ENCODE peak calls at places on chromosomes 3 and 15, in ten cellular contexts. Y is Panc1; V is glutamatergic neuron; A is ELR; U is fibroblast of the conjunctiva; X is osteocyte; Z is H9; R is stimulated activated CD4-positive, alpha-beta T cell treated with anti-CD3 and anti-CD28 coated beads, Interleukin-2, amount 100 ng/mL, for 48 hours; S is amniotic epithelial cell; O is fibroblast of lung. I is an unnamed sample.

GRCh38 chr3:188113761-188114160 is 40.2 kb upstream of the LPP start:
- DNase-seq in V (no peak), R (no peak), S (no peak), A (no peak), O (no peak), Y (no peak), X (no peak), Z (no peak), U (no peak), I (no peak)

GRCh38 chr15:52109559-52110451 is 2.8 kb downstream of the BCL2L10 start:
- DNase-seq in V (no peak), Z (no peak), O (no peak), A (no peak), U (no peak), R (no peak), Y (no peak), X (peak), S (no peak), I (no peak)

GRCh38 chr3:196987022-196987421 is 18.4 kb upstream of the PIGZ start:
- DNase-seq in R (no peak), Z (no peak), Y (no peak), S (no peak), V (no peak), U (no peak), A (no peak), X (no peak), O (no peak), I (no peak)

GRCh38 chr15:65857718-65858402 is 11.4 kb upstream of the RAB11A start:
- DNase-seq in R (no peak), U (no peak), Y (no peak), V (no peak), X (no peak), A (no peak), O (no peak), Z (no peak), S (no peak), I (no peak)

GRCh38 chr3:168121175-168121853 is 25.6 kb upstream of the GOLIM4 start:
- DNase-seq in A (no peak), R (no peak), V (no peak), O (peak), U (no peak), X (no peak), S (peak), Y (no peak), Z (no peak), I (no peak)

GRCh38 chr15:62137216-62137884 is 27.7 kb downstream of the C2CD4B start:
- DNase-seq in U (no peak), Z (no peak), S (no peak), O (no peak), X (no peak), Y (no peak), A (no peak), R (no peak), V (no peak), I (no peak)

GRCh38 chr15:63381301-63382192 is at the start of gene CA12:
- DNase-seq in R (no peak), A (peak), O (peak), Y (no peak), U (no peak), Z (peak), S (peak), V (peak), X (no peak), I (no peak)

GRCh38 chr3:14227866-14228265 is 49.2 kb downstream of the LSM3 start:
- DNase-seq in Z (no peak), U (no peak), S (peak), A (no peak), Y (no peak), V (no peak), O (no peak), R (no peak), X (no peak), I (no peak)

GRCh38 chr3:11735638-11736037 is 91.9 kb upstream of the VGLL4 start:
- DNase-seq in U (no peak), Y (no peak), A (no peak), V (no peak), R (no peak), Z (no peak), O (no peak), X (no peak), S (no peak), I (no peak)

GRCh38 chr3:157167371-157167770 is 7.4 kb upstream of the CCNL1 start:
- DNase-seq in Z (no peak), V (no peak), X (no peak), O (no peak), R (no peak), S (no peak), U (no peak), A (no peak), Y (no peak), I (no peak)

GRCh38 chr3:76866729-76867461 is 173.0 kb upstream of the ROBO2 start:
- DNase-seq in V (no peak), U (no peak), A (no peak), R (no peak), X (no peak), Z (no peak), Y (no peak), O (no peak), S (no peak), I (no peak)

GRCh38 chr3:4822568-4822967 is 156.7 kb upstream of the BHLHE40 start:
- DNase-seq in X (no peak), Y (no peak), O (no peak), Z (no peak), U (no peak), A (no peak), S (no peak), R (no peak), V (no peak), I (no peak)

I was measured in NCI-H1048.